ENCODE peak calls at places on chromosomes 16 and 17, in nine cellular contexts. C is SK-N-SH, S is spleen, O is GM23338, Q is Panc1, F is suprapubic skin, A is stomach, K is endothelial cell of umbilical vein, Z is breast epithelium. P is an unnamed sample. For H3K36me3, the result is how much of the 10 kb centered on the place peaks cover.

GRCh38 chr16:54118846-54119245 is 167.7 kb downstream of the IRX3 start:
- DNase-seq in O (no peak), C (no peak), Q (no peak), S (no peak), F (no peak), K (no peak), A (no peak), Z (no peak), P (no peak)

GRCh38 chr16:83619381-83620150 is 188.2 kb upstream of the HSBP1 start:
- DNase-seq in O (no peak), K (no peak), F (no peak), C (no peak), S (no peak), Q (no peak), A (no peak), Z (no peak), P (no peak)

GRCh38 chr17:48878920-48879898 is 13.4 kb upstream of the ATP5MC1 start:
- DNase-seq in Z (no peak), O (peak), F (no peak), A (peak), C (peak), Q (peak), S (no peak), K (peak), P (peak)

GRCh38 chr17:39236383-39236927 is 10.7 kb upstream of the STAC2 start:
- DNase-seq in O (no peak), K (no peak), S (peak), A (no peak), C (no peak), Q (no peak), Z (no peak), F (no peak), P (no peak)

GRCh38 chr17:82023447-82024241 is 539 bp downstream of the LRRC45 start:
- DNase-seq in A (no peak), O (peak), Q (no peak), F (no peak), K (no peak), S (no peak), Z (no peak), C (peak), P (no peak)

GRCh38 chr16:66489385-66489784 is 60.5 kb downstream of the TK2 start:
- DNase-seq in C (no peak), S (no peak), O (no peak), A (peak), Z (peak), F (no peak), Q (no peak), K (no peak), P (no peak)

GRCh38 chr17:56912105-56912999 is 1.5 kb downstream of the TRIM25 start:
- DNase-seq in F (peak), O (no peak), A (peak), C (no peak), Q (no peak), Z (no peak), S (no peak), K (peak), P (no peak)

GRCh38 chr17:9817086-9817485 is 4.8 kb downstream of the GSG1L2 start:
- DNase-seq in A (peak), K (no peak), Z (no peak), O (peak), C (peak), F (no peak), Q (no peak), S (no peak), P (no peak)

GRCh38 chr16:81181013-81181720 is 57.3 kb upstream of the BCO1 start:
- DNase-seq in K (peak), Q (peak), C (no peak), F (peak), Z (peak), A (peak), S (no peak), O (peak), P (no peak)

GRCh38 chr16:85123891-85124635 is 11.8 kb upstream of the CIBAR2 start:
- DNase-seq in Z (peak), C (no peak), S (no peak), Q (no peak), K (peak), A (no peak), F (peak), O (peak), P (no peak)

GRCh38 chr17:4944554-4945175 is 3.7 kb downstream of the PFN1 start:
- DNase-seq in O (peak), K (no peak), C (no peak), Z (no peak), F (no peak), S (peak), Q (no peak), A (no peak), P (no peak)

DNA sequence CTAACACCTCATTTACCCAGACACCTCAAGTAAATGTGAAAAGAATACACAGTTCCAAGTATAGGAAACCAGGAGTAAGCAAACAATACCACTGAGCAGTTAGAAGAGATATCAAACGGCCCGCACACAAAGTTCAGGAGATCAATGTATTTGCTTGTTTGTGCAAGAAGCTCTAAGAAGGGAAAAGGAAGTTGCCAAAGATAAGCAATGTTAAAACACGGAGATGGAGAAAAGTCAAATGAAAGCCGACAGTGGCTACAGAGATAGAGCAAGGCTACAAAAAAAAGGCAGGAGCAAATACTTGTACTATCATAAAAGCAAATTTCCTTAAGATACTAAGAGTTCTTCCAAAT is 29.5 kb downstream of the PSME3IP1 start:
- DNase-seq in Q (no peak), A (no peak), S (no peak), Z (no peak), K (peak), F (no peak), C (no peak), O (no peak), P (no peak)
- H3K36me3 ChIP-seq in Q (under half), A (under half), S (under half), Z (under half), K (under half), F (half or more), C (half or more), O (under half), P (under half)

GRCh38 chr17:7296189-7296861 is 1.9 kb upstream of the YBX2 start:
- DNase-seq in O (peak), Z (peak), F (peak), K (peak), A (peak), Q (no peak), S (peak), C (peak), P (no peak)
- TF ChIP-seq POLR2AphosphoS5 in O (no peak), Z (peak), F (peak), K (peak), A (peak), Q (no peak), S (peak), C (no peak), P (no peak)

DNA sequence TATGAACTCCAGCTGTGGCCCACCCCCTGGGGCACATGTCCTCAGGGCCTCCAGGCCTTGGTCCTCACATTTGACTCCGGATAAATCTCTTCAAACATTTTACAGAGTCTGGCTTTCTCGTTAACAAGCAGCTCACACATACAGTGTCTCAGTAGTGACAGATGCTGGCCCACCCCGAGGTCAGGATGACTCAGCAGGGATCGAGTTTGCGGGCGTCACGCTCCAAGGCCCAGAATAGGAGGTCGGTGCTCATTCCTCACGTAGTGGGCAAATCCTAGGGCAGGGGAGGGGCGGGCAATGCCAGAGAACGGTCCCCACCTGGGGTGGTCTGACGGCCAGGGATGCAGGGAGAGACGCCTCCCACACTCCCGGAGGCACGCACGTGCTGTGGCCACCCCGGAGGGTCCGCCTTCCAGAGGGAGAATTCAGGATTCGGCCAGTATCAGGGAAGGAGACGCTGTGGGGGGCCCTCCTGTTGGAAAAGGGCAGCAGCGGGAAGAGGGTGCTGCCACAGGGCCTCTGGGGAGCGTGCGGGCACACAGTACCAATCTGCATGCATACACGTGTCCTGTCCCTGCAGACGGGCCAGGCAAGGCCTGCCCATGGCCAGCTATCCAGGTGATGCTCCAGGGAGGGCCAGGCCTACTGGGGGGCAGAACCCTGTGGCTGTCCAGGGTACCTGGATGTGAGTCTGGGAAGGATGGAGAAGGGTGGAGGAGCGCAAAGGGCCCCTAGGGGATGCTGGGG is 8.6 kb downstream of the SLC7A5 start:
- DNase-seq in S (peak), Q (no peak), Z (no peak), A (no peak), C (peak), K (peak), F (no peak), O (no peak), P (no peak)
- H3K36me3 ChIP-seq in S (under half), Q (under half), Z (under half), A (under half), C (under half), K (under half), F (under half), O (under half), P (under half)

GRCh38 chr16:15650698-15651161 is 685 bp downstream of the NDE1 start:
- DNase-seq in C (peak), Q (no peak), O (peak), K (peak), F (no peak), A (no peak), S (no peak), Z (no peak), P (no peak)

GRCh38 chr16:15648135-15648730 is 1.8 kb upstream of the NDE1 start:
- DNase-seq in C (no peak), K (no peak), O (no peak), Q (no peak), Z (no peak), F (no peak), S (no peak), A (no peak), P (no peak)

GRCh38 chr16:15649727-15650018 is 372 bp upstream of the NDE1 start:
- DNase-seq in Z (no peak), K (no peak), Q (no peak), O (no peak), A (no peak), C (no peak), F (no peak), S (no peak), P (no peak)

GRCh38 chr16:15652293-15653001 is 2.4 kb downstream of the NDE1 start:
- DNase-seq in Z (no peak), Q (no peak), A (no peak), S (no peak), F (no peak), C (no peak), O (no peak), K (no peak), P (no peak)

GRCh38 chr16:15650019-15650697 is at the start of gene NDE1:
- DNase-seq in Q (no peak), F (peak), K (peak), O (peak), A (peak), Z (peak), C (peak), S (peak), P (peak)
- TF ChIP-seq POLR2AphosphoS5 in Q (peak), F (no peak), K (peak), O (peak), A (peak), Z (peak), C (peak), S (peak), P (peak)

GRCh38 chr17:60066576-60066975 is 12.1 kb downstream of the HEATR6 start:
- DNase-seq in A (no peak), Z (no peak), Q (no peak), C (no peak), O (no peak), S (no peak), K (no peak), F (no peak), P (no peak)

GRCh38 chr17:60065136-60065535 is 13.6 kb downstream of the HEATR6 start:
- DNase-seq in Q (no peak), F (no peak), O (no peak), K (peak), C (no peak), Z (no peak), A (no peak), S (no peak), P (no peak)

GRCh38 chr17:60067871-60068270 is 10.8 kb downstream of the HEATR6 start:
- DNase-seq in Q (no peak), S (no peak), O (no peak), F (no peak), A (no peak), Z (no peak), C (no peak), K (no peak), P (no peak)

GRCh38 chr17:60060474-60060873 is 18.2 kb downstream of the HEATR6 start:
- DNase-seq in A (no peak), S (no peak), Z (no peak), F (no peak), Q (no peak), C (no peak), K (no peak), O (no peak), P (no peak)

GRCh38 chr17:60065867-60066266 is 12.9 kb downstream of the HEATR6 start:
- DNase-seq in Q (no peak), S (no peak), A (no peak), C (no peak), O (no peak), F (no peak), Z (no peak), K (peak), P (no peak)
- H3K36me3 ChIP-seq in Q (under half), S (half or more), A (under half), C (half or more), O (under half), F (half or more), Z (under half), K (under half), P (half or more)

P was measured in SK-N-MC.